ENCODE peak calls at places on chromosomes 4 and X, in four cellular contexts. One of them, this sample, is unnamed.

GRCh38 chr4:73682508-73682907 is 57.9 kb upstream of the CXCL8 start:
- DNase-seq in pancreas: no peak
- DNase-seq in left ventricle myocardium inferior: no peak
- DNase-seq in body of pancreas: no peak
- DNase-seq in this sample: no peak

GRCh38 chr4:14924945-14925344 is 77.3 kb upstream of the CPEB2 start:
- DNase-seq in pancreas: no peak
- DNase-seq in left ventricle myocardium inferior: no peak
- DNase-seq in body of pancreas: no peak
- DNase-seq in this sample: no peak

GRCh38 chrX:67612231-67612630 is 68.4 kb downstream of the AR start:
- DNase-seq in pancreas: no peak
- DNase-seq in left ventricle myocardium inferior: no peak
- DNase-seq in body of pancreas: no peak
- DNase-seq in this sample: no peak

GRCh38 chrX:154008521-154008920 is 11.2 kb downstream of the IRAK1 start:
- DNase-seq in pancreas: no peak
- DNase-seq in left ventricle myocardium inferior: no peak
- DNase-seq in body of pancreas: no peak
- DNase-seq in this sample: no peak

GRCh38 chr4:103719320-103720204 is at the start of gene TACR3:
- DNase-seq in pancreas: no peak
- DNase-seq in left ventricle myocardium inferior: no peak
- DNase-seq in body of pancreas: no peak
- DNase-seq in this sample: no peak

GRCh38 chr4:98746936-98747658 is 88.7 kb upstream of the TSPAN5 start:
- DNase-seq in pancreas: no peak
- DNase-seq in left ventricle myocardium inferior: no peak
- DNase-seq in body of pancreas: no peak
- DNase-seq in this sample: no peak

GRCh38 chr4:138919094-138919936 is 96.3 kb upstream of the NOCT start:
- DNase-seq in pancreas: peak; percentile 76
- DNase-seq in left ventricle myocardium inferior: peak; percentile 72
- DNase-seq in body of pancreas: peak; percentile 73
- DNase-seq in this sample: peak; percentile 68

GRCh38 chrX:77014655-77015377 is 432.4 kb upstream of the FGF16 start:
- DNase-seq in pancreas: no peak
- DNase-seq in left ventricle myocardium inferior: no peak
- DNase-seq in body of pancreas: no peak
- DNase-seq in this sample: no peak

GRCh38 chrX:21319323-21319722 is 54.9 kb upstream of the CNKSR2 start:
- DNase-seq in pancreas: no peak
- DNase-seq in left ventricle myocardium inferior: no peak
- DNase-seq in body of pancreas: no peak
- DNase-seq in this sample: no peak

GRCh38 chrX:78517124-78517523 is 142.0 kb downstream of the RTL3 start:
- DNase-seq in pancreas: no peak
- DNase-seq in left ventricle myocardium inferior: no peak
- DNase-seq in body of pancreas: no peak
- DNase-seq in this sample: no peak

GRCh38 chrX:134570899-134571298 is 87.4 kb downstream of the PLAC1 start:
- DNase-seq in pancreas: no peak
- DNase-seq in left ventricle myocardium inferior: no peak
- DNase-seq in body of pancreas: no peak
- DNase-seq in this sample: no peak

GRCh38 chrX:40420899-40421729 is 159.7 kb upstream of the ATP6AP2 start:
- DNase-seq in pancreas: no peak
- DNase-seq in left ventricle myocardium inferior: peak; percentile 38
- DNase-seq in body of pancreas: no peak
- DNase-seq in this sample: no peak

GRCh38 chrX:70423937-70424336 is 823 bp downstream of the GDPD2 start:
- DNase-seq in pancreas: no peak
- DNase-seq in left ventricle myocardium inferior: no peak
- DNase-seq in body of pancreas: no peak
- DNase-seq in this sample: no peak

GRCh38 chr4:101958547-101958946 is 168.0 kb downstream of the BANK1 start:
- DNase-seq in pancreas: no peak
- DNase-seq in left ventricle myocardium inferior: no peak
- DNase-seq in body of pancreas: no peak
- DNase-seq in this sample: no peak

GRCh38 chr4:156774422-156774821 is 197.2 kb downstream of the PDGFC start:
- DNase-seq in pancreas: no peak
- DNase-seq in left ventricle myocardium inferior: no peak
- DNase-seq in body of pancreas: no peak
- DNase-seq in this sample: no peak

GRCh38 chrX:31093639-31093975 is 21.8 kb upstream of the FTHL17 start:
- DNase-seq in pancreas: no peak
- DNase-seq in left ventricle myocardium inferior: no peak
- DNase-seq in body of pancreas: no peak
- DNase-seq in this sample: no peak

GRCh38 chr4:106038012-106038411 is 142.7 kb downstream of the NPNT start:
- DNase-seq in pancreas: no peak
- DNase-seq in left ventricle myocardium inferior: no peak
- DNase-seq in body of pancreas: no peak
- DNase-seq in this sample: no peak

GRCh38 chrX:148380614-148381561 is 119.5 kb upstream of the AFF2 start:
- DNase-seq in pancreas: no peak
- DNase-seq in left ventricle myocardium inferior: no peak
- DNase-seq in body of pancreas: no peak
- DNase-seq in this sample: no peak

GRCh38 chr4:133112641-133113040 is 36.5 kb upstream of the PCDH10 start:
- DNase-seq in pancreas: no peak
- DNase-seq in left ventricle myocardium inferior: no peak
- DNase-seq in body of pancreas: no peak
- DNase-seq in this sample: no peak

GRCh38 chr4:148790691-148791090 is 348.5 kb upstream of the NR3C2 start:
- DNase-seq in pancreas: no peak
- DNase-seq in left ventricle myocardium inferior: no peak
- DNase-seq in body of pancreas: no peak
- DNase-seq in this sample: no peak

GRCh38 chr4:154399259-154399974 is 92.2 kb downstream of the DCHS2 start:
- DNase-seq in pancreas: no peak
- DNase-seq in left ventricle myocardium inferior: no peak
- DNase-seq in body of pancreas: no peak
- DNase-seq in this sample: no peak

GRCh38 chr4:163587867-163588266 is 93.4 kb downstream of the TMA16 start:
- DNase-seq in pancreas: no peak
- DNase-seq in left ventricle myocardium inferior: no peak
- DNase-seq in body of pancreas: no peak
- DNase-seq in this sample: no peak

GRCh38 chrX:36867143-36867542 is 141.0 kb upstream of the FAM47C start:
- DNase-seq in pancreas: no peak
- DNase-seq in left ventricle myocardium inferior: no peak
- DNase-seq in body of pancreas: no peak
- DNase-seq in this sample: no peak

GRCh38 chr4:5524900-5525299 is 183.5 kb downstream of the EVC2 start:
- DNase-seq in pancreas: peak; percentile 31
- DNase-seq in left ventricle myocardium inferior: no peak
- DNase-seq in body of pancreas: peak; percentile 22
- DNase-seq in this sample: no peak

GRCh38 chr4:125827338-125828074 is 512.8 kb downstream of the FAT4 start:
- DNase-seq in pancreas: no peak
- DNase-seq in left ventricle myocardium inferior: no peak
- DNase-seq in body of pancreas: no peak
- DNase-seq in this sample: no peak

GRCh38 chr4:64582492-64582891 is 173.2 kb upstream of the TECRL start:
- DNase-seq in pancreas: no peak
- DNase-seq in left ventricle myocardium inferior: no peak
- DNase-seq in body of pancreas: no peak
- DNase-seq in this sample: no peak

GRCh38 chrX:38616904-38617303 is 55.6 kb downstream of the TSPAN7 start:
- DNase-seq in pancreas: no peak
- DNase-seq in left ventricle myocardium inferior: no peak
- DNase-seq in body of pancreas: no peak
- DNase-seq in this sample: no peak

GRCh38 chr4:169070071-169070894 is 60.2 kb upstream of the CBR4 start:
- DNase-seq in pancreas: no peak
- DNase-seq in left ventricle myocardium inferior: peak; percentile 29
- DNase-seq in body of pancreas: peak; percentile 25
- DNase-seq in this sample: no peak

GRCh38 chr4:156538210-156538609 is 433.4 kb downstream of the PDGFC start:
- DNase-seq in pancreas: no peak
- DNase-seq in left ventricle myocardium inferior: no peak
- DNase-seq in body of pancreas: no peak
- DNase-seq in this sample: no peak

GRCh38 chr4:137129471-137130244 is 402.6 kb downstream of the PCDH18 start:
- DNase-seq in pancreas: no peak
- DNase-seq in left ventricle myocardium inferior: no peak
- DNase-seq in body of pancreas: no peak
- DNase-seq in this sample: no peak

GRCh38 chrX:20244936-20245335 is 21.8 kb downstream of the RPS6KA3 start:
- DNase-seq in pancreas: no peak
- DNase-seq in left ventricle myocardium inferior: peak; percentile 18
- DNase-seq in body of pancreas: no peak
- DNase-seq in this sample: no peak

GRCh38 chrX:141402897-141403610 is 160.7 kb upstream of the SPANXC start:
- DNase-seq in pancreas: peak; percentile 5
- DNase-seq in left ventricle myocardium inferior: no peak
- DNase-seq in body of pancreas: no peak
- DNase-seq in this sample: no peak

GRCh38 chr4:2824329-2825183 is 19.1 kb upstream of the ADD1 start:
- DNase-seq in pancreas: peak; percentile 34
- DNase-seq in left ventricle myocardium inferior: peak; percentile 32
- DNase-seq in body of pancreas: no peak
- DNase-seq in this sample: no peak

GRCh38 chr4:182019148-182019652 is 224.0 kb upstream of the TENM3 start:
- DNase-seq in pancreas: no peak
- DNase-seq in left ventricle myocardium inferior: no peak
- DNase-seq in body of pancreas: no peak
- DNase-seq in this sample: no peak

GRCh38 chr4:53514509-53514908 is 76.8 kb downstream of the LNX1 start:
- DNase-seq in pancreas: no peak
- DNase-seq in left ventricle myocardium inferior: no peak
- DNase-seq in body of pancreas: no peak
- DNase-seq in this sample: no peak

GRCh38 chr4:46270986-46271596 is 118.8 kb downstream of the GABRA2 start:
- DNase-seq in pancreas: no peak
- DNase-seq in left ventricle myocardium inferior: no peak
- DNase-seq in body of pancreas: no peak
- DNase-seq in this sample: no peak

DNA sequence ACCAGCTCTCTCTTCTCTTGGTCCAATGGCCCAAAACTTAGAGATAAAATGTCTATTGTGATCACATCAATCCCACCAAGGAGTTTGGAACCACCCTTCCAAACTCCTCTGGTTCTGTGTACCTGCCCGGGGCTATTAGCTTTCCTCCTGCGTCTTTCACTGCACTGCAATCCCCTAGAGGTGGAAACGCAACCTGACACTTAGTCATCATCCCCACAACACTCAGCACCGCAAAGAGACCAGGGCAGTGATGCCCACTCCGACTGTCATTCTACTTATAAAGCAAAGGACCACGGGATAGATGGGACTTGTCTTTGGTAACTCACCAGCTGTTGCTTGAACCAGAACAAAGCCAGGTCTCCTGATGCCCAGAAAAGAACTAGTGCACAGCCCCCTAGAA is 22.0 kb downstream of the AFAP1 start:
- DNase-seq in pancreas: no peak
- DNase-seq in left ventricle myocardium inferior: no peak
- DNase-seq in body of pancreas: no peak
- DNase-seq in this sample: no peak
- TF ChIP-seq CTCF in pancreas: no peak
- TF ChIP-seq CTCF in left ventricle myocardium inferior: no peak
- TF ChIP-seq CTCF in body of pancreas: no peak
- TF ChIP-seq CTCF in this sample: no peak

GRCh38 chr4:88382621-88383020 is 4.0 kb downstream of the HERC6 start:
- DNase-seq in pancreas: no peak
- DNase-seq in left ventricle myocardium inferior: no peak
- DNase-seq in body of pancreas: no peak
- DNase-seq in this sample: peak; percentile 42
- H3K27ac ChIP-seq in pancreas: no peak overlapping the region
- H3K27ac ChIP-seq in left ventricle myocardium inferior: peak overlapping the region; percentile 40
- H3K27ac ChIP-seq in body of pancreas: peak overlapping the region; percentile 10
- H3K27ac ChIP-seq in this sample: no peak overlapping the region

DNA sequence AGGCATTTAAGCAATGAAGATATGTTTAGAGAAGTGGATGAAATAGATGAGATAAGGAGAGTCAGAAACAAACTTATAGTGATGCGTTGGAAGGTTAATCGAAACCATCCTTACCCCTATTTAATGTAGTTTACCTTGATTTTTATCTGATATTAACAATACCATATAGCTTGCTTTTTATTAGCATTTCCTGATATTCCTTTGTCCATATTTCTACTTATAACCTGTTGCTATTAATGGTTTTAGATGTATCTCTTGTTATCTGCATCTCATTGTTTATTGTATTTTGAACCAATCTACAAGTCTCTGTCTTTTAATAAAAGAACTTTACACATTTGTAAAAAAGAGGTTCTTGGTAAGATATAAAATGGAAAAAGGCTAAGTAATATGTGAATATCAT is 1.6 kb downstream of the TCEAL9 start:
- DNase-seq in pancreas: no peak
- DNase-seq in left ventricle myocardium inferior: no peak
- DNase-seq in body of pancreas: no peak
- DNase-seq in this sample: no peak
- H3K4me3 ChIP-seq in pancreas: peak overlapping the region; percentile 49
- H3K4me3 ChIP-seq in left ventricle myocardium inferior: peak overlapping the region; percentile 77
- H3K4me3 ChIP-seq in body of pancreas: no peak overlapping the region
- H3K4me3 ChIP-seq in this sample: no peak overlapping the region

GRCh38 chrX:6024204-6024603 is 204.5 kb downstream of the NLGN4X start:
- DNase-seq in pancreas: no peak
- DNase-seq in left ventricle myocardium inferior: no peak
- DNase-seq in body of pancreas: no peak
- DNase-seq in this sample: no peak

GRCh38 chrX:6026980-6027379 is 201.7 kb downstream of the NLGN4X start:
- DNase-seq in pancreas: no peak
- DNase-seq in left ventricle myocardium inferior: no peak
- DNase-seq in body of pancreas: no peak
- DNase-seq in this sample: no peak

GRCh38 chrX:6026484-6026883 is 202.2 kb downstream of the NLGN4X start:
- DNase-seq in pancreas: no peak
- DNase-seq in left ventricle myocardium inferior: no peak
- DNase-seq in body of pancreas: no peak
- DNase-seq in this sample: no peak

GRCh38 chrX:6021316-6022091 is 207.2 kb downstream of the NLGN4X start:
- DNase-seq in pancreas: no peak
- DNase-seq in left ventricle myocardium inferior: no peak
- DNase-seq in body of pancreas: peak; percentile 40
- DNase-seq in this sample: no peak
- TF ChIP-seq CTCF in pancreas: peak; percentile 46
- TF ChIP-seq CTCF in left ventricle myocardium inferior: peak; percentile 54
- TF ChIP-seq CTCF in body of pancreas: peak; percentile 54
- TF ChIP-seq CTCF in this sample: peak; percentile 71

GRCh38 chr4:128769011-128769410 is 40.5 kb upstream of the JADE1 start:
- DNase-seq in pancreas: no peak
- DNase-seq in left ventricle myocardium inferior: no peak
- DNase-seq in body of pancreas: no peak
- DNase-seq in this sample: no peak
- H3K27ac ChIP-seq in pancreas: no peak overlapping the region
- H3K27ac ChIP-seq in left ventricle myocardium inferior: no peak overlapping the region
- H3K27ac ChIP-seq in body of pancreas: no peak overlapping the region
- H3K27ac ChIP-seq in this sample: no peak overlapping the region

This sample was measured in right atrium auricular region.